ENCODE peak calls at places on chromosomes 1 and 21, in seven cellular contexts. X is fibroblast of the conjunctiva; Y is activated CD8-positive, alpha-beta memory T cell treated with anti-CD3 and anti-CD28 coated beads, Interleukin-2, amount 10 ng/mL, durations not matched to agents 7 days and 5 days; D is GM04503; E is NCI-H1092; S is HCT116; Q is RCC 7860. P is an unnamed sample.

GRCh38 chr1:7941437-7941793 is 776 bp upstream of the TNFRSF9 start:
- DNase-seq in X (no peak), Y (no peak), D (no peak), E (no peak), S (no peak), Q (peak), P (no peak)

GRCh38 chr1:175927944-175928343 is 184.5 kb upstream of the TNR start:
- DNase-seq in X (no peak), Y (no peak), D (no peak), E (no peak), S (no peak), Q (no peak), P (no peak)

GRCh38 chr21:38913120-38913975 is 107.6 kb downstream of the ETS2 start:
- DNase-seq in X (no peak), Y (no peak), D (no peak), E (peak), S (peak), Q (no peak), P (peak)

GRCh38 chr1:3879099-3879498 is 21.0 kb downstream of the C1orf174 start:
- DNase-seq in X (no peak), Y (no peak), D (no peak), E (no peak), S (no peak), Q (no peak), P (no peak)

GRCh38 chr1:22053861-22054770 is 1.6 kb downstream of the CDC42 start:
- DNase-seq in X (no peak), Y (no peak), D (no peak), E (no peak), S (no peak), Q (no peak), P (no peak)

GRCh38 chr1:16048573-16049189 is 5.1 kb downstream of the CLCNKB start:
- DNase-seq in X (peak), Y (no peak), D (no peak), E (peak), S (no peak), Q (no peak), P (no peak)

GRCh38 chr1:25738507-25738906 is 61.5 kb upstream of the SELENON start:
- DNase-seq in X (no peak), Y (no peak), D (no peak), E (no peak), S (no peak), Q (no peak), P (no peak)

GRCh38 chr1:3270403-3271245 is 183.8 kb upstream of the ARHGEF16 start:
- DNase-seq in X (no peak), Y (no peak), D (no peak), E (no peak), S (no peak), Q (no peak), P (no peak)

GRCh38 chr21:26849428-26850115 is 4.4 kb upstream of the ADAMTS1 start:
- DNase-seq in X (no peak), Y (no peak), D (no peak), E (peak), S (peak), Q (no peak), P (peak)

GRCh38 chr1:50978852-50979781 is 9.1 kb downstream of the CDKN2C start:
- DNase-seq in X (no peak), Y (no peak), D (no peak), E (peak), S (no peak), Q (peak), P (peak)

GRCh38 chr1:151502859-151503509 is 8.2 kb upstream of the CGN start:
- DNase-seq in X (no peak), Y (no peak), D (no peak), E (no peak), S (no peak), Q (peak), P (no peak)

GRCh38 chr1:158087320-158087927 is 93.3 kb upstream of the CD1D start:
- DNase-seq in X (peak), Y (peak), D (no peak), E (no peak), S (peak), Q (peak), P (no peak)

GRCh38 chr1:115084902-115085505 is 4.3 kb downstream of the TSPAN2 start:
- DNase-seq in X (no peak), Y (no peak), D (no peak), E (no peak), S (no peak), Q (no peak), P (no peak)

GRCh38 chr1:188689542-188689941 is 1788.1 kb downstream of the BRINP3 start:
- DNase-seq in X (no peak), Y (no peak), D (no peak), E (no peak), S (peak), Q (no peak), P (peak)

GRCh38 chr1:231931846-231932454 is 305.4 kb downstream of the DISC1 start:
- DNase-seq in X (no peak), Y (no peak), D (no peak), E (no peak), S (peak), Q (peak), P (no peak)

GRCh38 chr1:152107289-152107983 is 7.8 kb downstream of the TCHH start:
- DNase-seq in X (no peak), Y (no peak), D (no peak), E (no peak), S (peak), Q (no peak), P (no peak)

GRCh38 chr1:20361805-20362381 is 71.2 kb downstream of the VWA5B1 start:
- DNase-seq in X (no peak), Y (no peak), D (no peak), E (peak), S (peak), Q (peak), P (no peak)

GRCh38 chr1:210031473-210031872 is 93.5 kb downstream of the SYT14 start:
- DNase-seq in X (no peak), Y (no peak), D (no peak), E (no peak), S (no peak), Q (no peak), P (no peak)

GRCh38 chr1:62746086-62746808 is 37.7 kb upstream of the ATG4C start:
- DNase-seq in X (peak), Y (no peak), D (no peak), E (no peak), S (peak), Q (peak), P (peak)

GRCh38 chr1:1422465-1423244 is 1.6 kb upstream of the ANKRD65 start:
- DNase-seq in X (no peak), Y (peak), D (no peak), E (no peak), S (no peak), Q (peak), P (no peak)

GRCh38 chr1:18501833-18502232 is 21.1 kb downstream of the KLHDC7A start:
- DNase-seq in X (no peak), Y (no peak), D (no peak), E (no peak), S (no peak), Q (no peak), P (no peak)

GRCh38 chr1:156113263-156114004 is 1.1 kb upstream of the LMNA start:
- DNase-seq in X (no peak), Y (no peak), D (no peak), E (no peak), S (no peak), Q (no peak), P (no peak)

GRCh38 chr1:92817986-92818764 is 13.7 kb upstream of the RPL5 start:
- DNase-seq in X (peak), Y (no peak), D (no peak), E (no peak), S (peak), Q (no peak), P (no peak)